ENCODE peak calls at places on chromosomes 11 and 22, in four cellular contexts. N is CD4-positive, CD25-positive, alpha-beta regulatory T cell; W is stimulated activated naive CD4-positive, alpha-beta T cell; S is NCI-H146. X is an unnamed sample.

GRCh38 chr11:67983916-67984315 is 20.0 kb downstream of the UNC93B1 start:
- DNase-seq in N (no peak), W (no peak), S (no peak), X (no peak)

GRCh38 chr11:102225689-102226562 is 91.4 kb upstream of the BIRC3 start:
- DNase-seq in N (no peak), W (no peak), S (no peak), X (no peak)

GRCh38 chr11:8809605-8810272 is 101.2 kb upstream of the AKIP1 start:
- DNase-seq in N (no peak), W (no peak), S (peak), X (no peak)

GRCh38 chr22:30881361-30882180 is 87.0 kb downstream of the MORC2 start:
- DNase-seq in N (no peak), W (no peak), S (no peak), X (no peak)

GRCh38 chr11:64545605-64546004 is 45.4 kb upstream of the SLC22A12 start:
- DNase-seq in N (no peak), W (no peak), S (no peak), X (no peak)

GRCh38 chr11:984576-984975 is 51.9 kb downstream of the MUC6 start:
- DNase-seq in N (no peak), W (no peak), S (no peak), X (no peak)

GRCh38 chr11:128725630-128726461 is 32.0 kb downstream of the FLI1 start:
- DNase-seq in N (peak), W (peak), S (no peak), X (peak)

GRCh38 chr22:44658371-44658953 is 43.5 kb upstream of the PRR5 start:
- DNase-seq in N (no peak), W (no peak), S (no peak), X (no peak)

GRCh38 chr11:72989727-72990126 is 152.4 kb downstream of the FCHSD2 start:
- DNase-seq in N (no peak), W (no peak), S (no peak), X (no peak)

GRCh38 chr22:31625661-31626426 is 36.2 kb downstream of the PISD start:
- DNase-seq in N (no peak), W (no peak), S (no peak), X (no peak)

GRCh38 chr11:64053699-64054098 is 18.0 kb downstream of the FLRT1 start:
- DNase-seq in N (no peak), W (no peak), S (no peak), X (no peak)

GRCh38 chr22:18056161-18056666 is 21.6 kb upstream of the PEX26 start:
- DNase-seq in N (no peak), W (no peak), S (peak), X (no peak)

GRCh38 chr11:44626645-44627044 is 61.2 kb downstream of the CD82 start:
- DNase-seq in N (no peak), W (no peak), S (no peak), X (no peak)

GRCh38 chr11:112174789-112175595 is at the start of gene BCO2:
- DNase-seq in N (peak), W (peak), S (peak), X (peak)

GRCh38 chr11:64400667-64401066 is 41.7 kb downstream of the RPS6KA4 start:
- DNase-seq in N (no peak), W (no peak), S (no peak), X (no peak)

GRCh38 chr11:32434387-32435151 is 770 bp downstream of the WT1 start:
- DNase-seq in N (no peak), W (no peak), S (no peak), X (no peak)

GRCh38 chr11:46335858-46336600 is 11.2 kb upstream of the DGKZ start:
- DNase-seq in N (no peak), W (no peak), S (no peak), X (no peak)

GRCh38 chr22:31347251-31348008 is 1.3 kb upstream of the PATZ1 start:
- DNase-seq in N (peak), W (peak), S (peak), X (peak)

GRCh38 chr11:82871646-82872045 is 28.6 kb downstream of the PRCP start:
- DNase-seq in N (no peak), W (no peak), S (no peak), X (no peak)

GRCh38 chr11:127003260-127003981 is 2.9 kb upstream of the KIRREL3 start:
- DNase-seq in N (no peak), W (no peak), S (peak), X (no peak)

GRCh38 chr22:37843746-37844089 is 416 bp downstream of the ANKRD54 start:
- DNase-seq in N (peak), W (no peak), S (no peak), X (no peak)

X was measured in naive thymus-derived CD4-positive, alpha-beta T cell.